ENCODE peak calls at places on chromosomes 3 and 15, in seven cellular contexts. J is glutamatergic neuron, R is cardiac fibroblast, U is heart left ventricle, P is fibroblast of pulmonary artery, V is esophagus squamous epithelium, K is foreskin fibroblast. E is an unnamed sample.

GRCh38 chr15:31265871-31266711 is 60.5 kb upstream of the KLF13 start:
- DNase-seq in J (no peak), R (peak), U (peak), P (no peak), V (no peak), K (peak), E (peak)

GRCh38 chr3:139225551-139225950 is 118.3 kb upstream of the MRPS22 start:
- DNase-seq in J (no peak), R (no peak), U (no peak), P (peak), V (no peak), K (peak), E (no peak)

GRCh38 chr3:112132975-112133448 is at the start of gene GCSAM:
- DNase-seq in J (no peak), R (peak), U (peak), P (no peak), V (no peak), K (no peak), E (peak)

GRCh38 chr3:188956839-188957489 is 214.8 kb upstream of the TPRG1 start:
- DNase-seq in J (no peak), R (peak), U (no peak), P (peak), V (no peak), K (peak), E (no peak)

GRCh38 chr3:108441528-108441927 is 68.9 kb downstream of the MYH15 start:
- DNase-seq in J (no peak), R (no peak), U (no peak), P (no peak), V (no peak), K (no peak), E (no peak)

GRCh38 chr3:16316396-16316795 is 51.4 kb downstream of the OXNAD1 start:
- DNase-seq in J (no peak), R (no peak), U (no peak), P (no peak), V (no peak), K (no peak), E (no peak)

GRCh38 chr3:171005648-171006047 is 20.9 kb downstream of the SLC2A2 start:
- DNase-seq in J (no peak), R (peak), U (no peak), P (peak), V (no peak), K (peak), E (no peak)

GRCh38 chr3:48938156-48938555 is 19.5 kb downstream of the ARIH2 start:
- DNase-seq in J (no peak), R (no peak), U (no peak), P (no peak), V (no peak), K (no peak), E (no peak)

GRCh38 chr3:114880078-114880477 is 267.0 kb downstream of the ZBTB20 start:
- DNase-seq in J (no peak), R (no peak), U (no peak), P (no peak), V (no peak), K (peak), E (no peak)

GRCh38 chr3:56086355-56086754 is 381.9 kb downstream of the ERC2 start:
- DNase-seq in J (no peak), R (peak), U (no peak), P (no peak), V (no peak), K (peak), E (no peak)

GRCh38 chr15:82750831-82751181 is 41.1 kb upstream of the AP3B2 start:
- DNase-seq in J (no peak), R (peak), U (no peak), P (no peak), V (no peak), K (no peak), E (no peak)
- TF ChIP-seq CTCF in J (no peak), R (no peak), U (no peak), P (no peak), V (no peak), K (no peak), E (no peak)

DNA sequence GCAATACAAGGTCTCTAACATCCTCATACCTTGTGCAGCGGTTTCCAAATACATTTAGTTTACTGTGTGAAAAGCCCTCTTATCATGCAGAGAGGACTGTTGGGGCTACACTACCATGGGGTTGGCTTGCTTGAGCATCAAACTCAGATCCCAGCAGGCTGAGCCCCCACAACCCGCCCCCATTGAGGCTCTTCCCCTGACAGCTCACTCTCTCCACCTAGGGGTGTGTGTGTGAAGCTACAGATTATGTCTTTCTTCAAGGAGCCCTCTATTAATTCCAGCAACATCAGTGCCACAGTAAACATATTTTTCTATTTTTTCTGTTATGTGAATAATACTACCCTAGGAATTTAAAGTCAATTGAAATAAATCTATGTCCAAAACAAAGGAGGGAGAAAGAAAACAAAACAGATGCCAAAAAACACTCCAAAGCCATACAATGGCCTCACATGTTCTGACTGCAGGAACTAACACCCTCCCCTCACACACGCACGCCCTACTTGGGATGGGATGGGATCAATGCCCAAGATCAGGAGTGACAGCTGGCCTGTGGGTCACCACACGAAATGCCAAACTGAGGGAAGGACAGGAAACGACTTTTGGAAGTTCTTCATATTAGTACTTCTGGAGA is 14.7 kb downstream of the TM4SF4 start:
- DNase-seq in J (no peak), R (peak), U (no peak), P (peak), V (no peak), K (no peak), E (peak)
- TF ChIP-seq CTCF in J (peak), R (peak), U (peak), P (peak), V (peak), K (peak), E (peak)

GRCh38 chr3:160001850-160002623 is 13.4 kb downstream of the IL12A start:
- DNase-seq in J (no peak), R (no peak), U (no peak), P (no peak), V (no peak), K (no peak), E (no peak)

GRCh38 chr3:160005004-160005403 is 16.4 kb downstream of the IL12A start:
- DNase-seq in J (no peak), R (no peak), U (no peak), P (no peak), V (no peak), K (no peak), E (no peak)

GRCh38 chr3:160006282-160007163 is 17.9 kb downstream of the IL12A start:
- DNase-seq in J (peak), R (peak), U (peak), P (peak), V (no peak), K (peak), E (no peak)

GRCh38 chr3:160001154-160001760 is 12.6 kb downstream of the IL12A start:
- DNase-seq in J (no peak), R (no peak), U (no peak), P (no peak), V (no peak), K (no peak), E (no peak)

DNA sequence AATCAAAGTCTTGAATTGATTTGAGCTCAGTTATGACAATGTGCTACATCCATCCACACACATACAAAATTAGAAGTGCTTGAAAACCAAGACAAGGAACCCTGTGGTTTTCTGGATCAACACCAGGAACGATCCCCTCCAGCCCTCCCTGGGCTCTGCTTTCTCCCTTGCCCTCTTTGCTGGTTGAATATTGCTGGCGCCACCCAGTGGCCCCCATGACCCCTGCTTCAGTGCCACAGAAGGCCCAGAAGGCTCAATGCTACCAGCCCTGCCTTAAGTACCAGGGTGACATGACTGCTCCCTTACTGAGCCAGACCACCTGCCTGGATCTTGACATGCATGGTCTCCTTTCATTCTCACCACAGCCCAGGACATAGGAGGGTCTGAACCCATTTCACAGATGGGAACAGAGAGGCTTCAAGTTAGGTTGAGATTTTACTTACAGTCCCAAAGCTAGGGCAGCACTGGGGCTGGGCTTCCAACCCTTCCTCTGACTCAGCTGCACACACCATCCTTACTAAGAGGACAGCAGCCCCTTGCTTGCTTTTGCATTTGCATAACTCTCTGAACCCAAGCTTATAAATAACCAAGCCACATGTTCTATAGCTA is 15.0 kb downstream of the IL12A start:
- DNase-seq in J (peak), R (peak), U (peak), P (peak), V (no peak), K (peak), E (peak)
- TF ChIP-seq CTCF in J (peak), R (peak), U (peak), P (peak), V (peak), K (peak), E (peak)

DNA sequence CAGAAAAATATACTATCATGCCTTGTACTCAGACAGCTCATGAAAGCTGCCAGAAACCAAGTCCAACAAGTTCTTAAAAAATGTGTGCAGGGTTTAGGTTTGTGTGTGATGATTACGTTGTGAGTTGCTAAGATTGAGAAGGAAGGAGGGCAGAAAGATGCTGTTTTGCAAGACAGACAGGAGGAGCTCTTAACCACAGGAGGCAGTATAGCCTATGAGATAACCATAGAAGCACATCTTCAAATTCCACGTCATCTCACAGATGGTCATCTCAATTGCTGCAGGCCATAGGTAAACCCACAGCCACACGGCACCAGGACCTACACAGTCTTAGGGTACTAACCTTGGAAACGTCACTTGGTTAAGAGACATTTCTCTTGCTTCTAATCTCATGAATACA is 192.0 kb downstream of the STT3B start:
- DNase-seq in J (no peak), R (peak), U (no peak), P (peak), V (no peak), K (peak), E (no peak)
- TF ChIP-seq CTCF in J (no peak), R (peak), U (no peak), P (peak), V (no peak), K (peak), E (peak)